ENCODE peak calls at places on chromosome 11, in four cellular contexts. One of them, this sample, is unnamed.

GRCh38 chr11:6365659-6366058 is 24.6 kb upstream of the SMPD1 start:
- DNase-seq in H1: no peak
- DNase-seq in K562: no peak
- DNase-seq in HepG2: peak
- DNase-seq in this sample: no peak

GRCh38 chr11:90757851-90758494 is 535.1 kb upstream of the CHORDC1 start:
- DNase-seq in HepG2: no peak
- DNase-seq in K562: no peak
- DNase-seq in H1: no peak
- DNase-seq in this sample: no peak

GRCh38 chr11:120131941-120132644 is 5.8 kb downstream of the TRIM29 start:
- DNase-seq in H1: no peak
- DNase-seq in HepG2: peak
- DNase-seq in K562: no peak
- DNase-seq in this sample: no peak

GRCh38 chr11:19164230-19164855 is 37.4 kb downstream of the CSRP3 start:
- DNase-seq in HepG2: no peak
- DNase-seq in H1: no peak
- DNase-seq in K562: no peak
- DNase-seq in this sample: no peak

GRCh38 chr11:75524576-75525432 is 937 bp downstream of the GDPD5 start:
- DNase-seq in K562: peak
- DNase-seq in HepG2: no peak
- DNase-seq in H1: no peak
- DNase-seq in this sample: no peak

GRCh38 chr11:57313071-57313787 is 11.5 kb downstream of the TNKS1BP1 start:
- DNase-seq in HepG2: no peak
- DNase-seq in K562: no peak
- DNase-seq in H1: no peak
- DNase-seq in this sample: no peak

GRCh38 chr11:59221438-59221837 is 8.7 kb upstream of the MPEG1 start:
- DNase-seq in HepG2: no peak
- DNase-seq in H1: no peak
- DNase-seq in K562: no peak
- DNase-seq in this sample: no peak

GRCh38 chr11:10809373-10810199 is 860 bp upstream of the EIF4G2 start:
- DNase-seq in K562: peak
- DNase-seq in HepG2: no peak
- DNase-seq in H1: peak
- DNase-seq in this sample: no peak

GRCh38 chr11:58963551-58964075 is 24.3 kb downstream of the GLYATL1 start:
- DNase-seq in H1: peak
- DNase-seq in HepG2: no peak
- DNase-seq in K562: no peak
- DNase-seq in this sample: no peak

GRCh38 chr11:122655527-122656072 is at the start of gene UBASH3B:
- DNase-seq in HepG2: peak
- DNase-seq in K562: peak
- DNase-seq in H1: no peak
- DNase-seq in this sample: no peak

GRCh38 chr11:73931039-73931645 is 19.7 kb upstream of the DNAJB13 start:
- DNase-seq in HepG2: peak
- DNase-seq in H1: peak
- DNase-seq in K562: peak
- DNase-seq in this sample: no peak

GRCh38 chr11:106156290-106156937 is 79.0 kb downstream of the AASDHPPT start:
- DNase-seq in H1: no peak
- DNase-seq in HepG2: peak
- DNase-seq in K562: peak
- DNase-seq in this sample: peak

GRCh38 chr11:132054822-132055221 is 684.4 kb downstream of the NTM start:
- DNase-seq in K562: no peak
- DNase-seq in H1: no peak
- DNase-seq in HepG2: no peak
- DNase-seq in this sample: no peak

GRCh38 chr11:62439785-62440602 is 21.2 kb downstream of the SCGB1A1 start:
- DNase-seq in K562: no peak
- DNase-seq in H1: no peak
- DNase-seq in HepG2: no peak
- DNase-seq in this sample: no peak

GRCh38 chr11:35321111-35321510 is 98.2 kb downstream of the SLC1A2 start:
- DNase-seq in HepG2: no peak
- DNase-seq in K562: no peak
- DNase-seq in H1: no peak
- DNase-seq in this sample: no peak

GRCh38 chr11:60852639-60853468 is 2.9 kb downstream of the PTGDR2 start:
- DNase-seq in H1: no peak
- DNase-seq in HepG2: no peak
- DNase-seq in K562: no peak
- DNase-seq in this sample: no peak

GRCh38 chr11:6418958-6419611 is at the start of gene APBB1:
- DNase-seq in K562: peak
- DNase-seq in HepG2: no peak
- DNase-seq in H1: no peak
- DNase-seq in this sample: no peak

GRCh38 chr11:116738975-116739374 is 33.8 kb downstream of the BUD13 start:
- DNase-seq in H1: no peak
- DNase-seq in K562: no peak
- DNase-seq in HepG2: no peak
- DNase-seq in this sample: no peak

GRCh38 chr11:74370122-74370521 is 28.1 kb downstream of the PGM2L1 start:
- DNase-seq in H1: no peak
- DNase-seq in K562: no peak
- DNase-seq in HepG2: no peak
- DNase-seq in this sample: no peak

GRCh38 chr11:126282742-126283591 is at the start of gene TIRAP:
- DNase-seq in H1: no peak
- DNase-seq in K562: peak
- DNase-seq in HepG2: peak
- DNase-seq in this sample: no peak

GRCh38 chr11:13680501-13681264 is 12.2 kb downstream of the FAR1 start:
- DNase-seq in K562: no peak
- DNase-seq in H1: no peak
- DNase-seq in HepG2: no peak
- DNase-seq in this sample: no peak

GRCh38 chr11:41177791-41178190 is 281.7 kb downstream of the LRRC4C start:
- DNase-seq in HepG2: no peak
- DNase-seq in K562: no peak
- DNase-seq in H1: no peak
- DNase-seq in this sample: no peak
- TF ChIP-seq BRCA1 in HepG2: no peak
- TF ChIP-seq BRCA1 in K562: no peak
- TF ChIP-seq BRCA1 in H1: no peak
- TF ChIP-seq BRCA1 in this sample: no peak

DNA sequence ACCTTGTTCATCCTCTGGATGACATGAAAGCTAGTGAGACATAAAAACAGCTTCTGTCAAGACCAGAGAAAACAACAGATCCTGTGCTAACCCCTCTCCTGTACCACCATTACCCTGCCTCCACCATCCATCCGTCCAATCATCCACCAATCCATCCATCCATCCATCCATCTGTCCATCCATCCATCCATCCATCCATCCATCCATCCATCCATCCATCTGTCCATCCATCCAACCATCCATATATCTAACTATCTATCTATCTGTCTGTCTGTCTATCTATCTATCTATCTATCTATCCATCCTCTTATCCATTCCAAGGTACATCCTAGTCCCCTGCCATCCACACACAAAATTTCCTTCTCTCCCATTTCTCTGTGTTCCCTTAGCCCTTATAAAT is 46.6 kb upstream of the ME3 start:
- DNase-seq in K562: no peak
- DNase-seq in HepG2: no peak
- DNase-seq in H1: no peak
- DNase-seq in this sample: no peak
- TF ChIP-seq JUND in K562: no peak
- TF ChIP-seq JUND in HepG2: no peak
- TF ChIP-seq JUND in H1: no peak
- TF ChIP-seq JUND in this sample: no peak

DNA sequence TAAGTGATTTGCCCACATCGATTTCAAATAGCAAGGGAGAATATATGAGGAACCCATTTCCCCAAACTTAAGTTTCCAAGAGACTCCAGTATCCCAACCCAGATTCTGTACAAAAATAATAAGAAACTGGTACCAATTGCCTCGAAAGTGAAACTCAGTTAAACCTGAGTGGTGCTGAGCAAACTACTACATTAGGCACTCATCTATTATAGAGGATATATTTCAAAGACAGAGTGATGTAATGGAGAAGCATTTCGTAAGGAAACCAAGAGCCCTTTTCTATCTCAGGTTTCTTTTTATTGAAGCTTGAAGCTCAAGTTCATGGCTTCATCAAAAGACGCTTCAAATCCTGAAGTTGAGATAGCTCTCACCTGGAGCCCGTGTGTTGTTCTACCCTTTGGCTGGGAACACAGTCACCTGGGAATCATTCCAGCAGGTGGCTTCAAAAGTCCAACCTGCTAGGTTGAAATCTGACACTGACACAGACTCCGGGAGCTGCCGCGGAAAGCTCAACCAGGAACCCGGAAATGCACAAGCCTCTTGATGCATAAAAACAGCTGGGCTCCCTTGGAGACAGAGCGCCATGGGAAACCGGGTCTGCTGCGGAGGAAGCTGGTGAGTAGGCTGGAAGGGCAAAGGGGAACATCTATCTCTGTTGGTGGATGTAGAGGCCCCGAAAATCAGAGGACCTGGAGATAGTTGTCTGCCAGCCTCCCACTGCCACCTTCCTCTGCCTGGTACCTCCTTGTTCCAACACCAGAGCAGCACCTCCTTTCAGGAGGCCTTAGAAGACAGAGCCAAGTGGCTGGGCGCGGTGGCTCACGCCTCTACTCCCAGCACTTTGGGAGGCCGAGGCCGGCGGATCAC is at the start of gene C11orf52:
- DNase-seq in HepG2: peak
- DNase-seq in H1: peak
- DNase-seq in K562: no peak
- DNase-seq in this sample: no peak
- TF ChIP-seq BRCA1 in HepG2: no peak
- TF ChIP-seq BRCA1 in H1: no peak
- TF ChIP-seq BRCA1 in K562: no peak
- TF ChIP-seq BRCA1 in this sample: no peak

DNA sequence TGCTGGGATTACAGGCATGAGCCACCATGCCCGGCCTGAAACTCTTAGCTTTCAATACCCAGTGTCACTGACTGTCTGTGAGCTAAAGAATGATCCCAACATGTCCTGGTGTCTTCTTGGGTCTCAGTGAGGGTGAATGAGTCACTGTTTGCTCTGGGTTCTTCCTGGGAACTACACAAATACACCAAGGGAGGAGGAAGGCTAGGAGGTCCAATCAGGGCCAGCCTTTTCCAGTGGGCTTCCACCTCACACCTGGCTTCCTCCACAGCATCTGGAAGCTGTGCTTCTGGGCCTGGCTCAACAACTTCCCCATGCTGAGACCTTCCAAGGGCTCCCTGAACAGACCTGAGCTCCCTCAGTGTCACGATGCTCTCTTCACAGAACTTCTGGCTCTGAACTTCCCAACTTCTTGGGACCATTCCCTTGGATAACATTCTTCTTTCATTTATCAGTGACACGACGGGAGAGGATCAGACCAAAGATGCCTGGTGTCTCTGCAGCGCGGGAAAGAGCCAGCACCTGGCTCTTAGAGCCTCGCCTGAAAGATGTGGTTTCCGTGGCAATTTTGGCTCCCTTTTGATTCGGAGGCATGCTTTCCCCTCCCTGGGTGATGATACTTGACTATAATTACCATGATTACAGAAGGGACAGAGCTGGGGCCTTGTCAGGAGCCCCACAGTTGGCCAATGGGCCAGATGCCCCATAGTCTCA is 22.3 kb upstream of the CHRM4 start:
- DNase-seq in H1: no peak
- DNase-seq in K562: no peak
- DNase-seq in HepG2: peak
- DNase-seq in this sample: no peak
- TF ChIP-seq JUND in H1: no peak
- TF ChIP-seq JUND in K562: no peak
- TF ChIP-seq JUND in HepG2: no peak
- TF ChIP-seq JUND in this sample: no peak

GRCh38 chr11:127866109-127866508 is 721.2 kb downstream of the ETS1 start:
- DNase-seq in H1: no peak
- DNase-seq in K562: no peak
- DNase-seq in HepG2: no peak
- DNase-seq in this sample: no peak
- TF ChIP-seq BRCA1 in H1: no peak
- TF ChIP-seq BRCA1 in K562: no peak
- TF ChIP-seq BRCA1 in HepG2: no peak
- TF ChIP-seq BRCA1 in this sample: no peak

DNA sequence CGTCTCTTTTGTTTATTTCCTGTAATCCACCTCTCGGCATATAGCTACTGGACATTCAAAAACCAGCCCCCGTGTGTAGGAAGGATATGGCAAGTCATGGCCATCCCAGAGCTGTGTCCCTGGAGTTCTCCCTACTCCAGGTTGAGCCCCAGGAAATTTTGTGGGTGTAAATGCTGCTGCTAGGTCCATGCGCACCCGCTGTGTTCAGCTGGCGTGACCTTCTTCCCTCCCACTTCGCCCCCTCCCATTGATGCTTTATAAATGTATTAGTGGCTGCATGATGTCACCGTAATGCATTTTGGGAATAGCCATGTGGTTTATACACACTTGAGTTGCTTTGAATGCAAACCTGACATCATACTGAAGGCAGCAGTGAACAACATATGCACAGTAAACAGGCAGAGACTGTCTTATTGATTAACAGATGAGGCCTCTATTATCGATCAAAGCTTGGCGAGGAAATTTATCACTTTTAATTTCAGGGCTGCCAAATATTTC is 113.7 kb upstream of the NNMT start:
- DNase-seq in H1: no peak
- DNase-seq in HepG2: no peak
- DNase-seq in K562: no peak
- DNase-seq in this sample: no peak
- TF ChIP-seq JUND in H1: no peak
- TF ChIP-seq JUND in HepG2: no peak
- TF ChIP-seq JUND in K562: no peak
- TF ChIP-seq JUND in this sample: no peak

GRCh38 chr11:7530013-7530412 is 16.2 kb downstream of the PPFIBP2 start:
- DNase-seq in K562: no peak
- DNase-seq in HepG2: no peak
- DNase-seq in H1: no peak
- DNase-seq in this sample: no peak
- TF ChIP-seq BRCA1 in K562: no peak
- TF ChIP-seq BRCA1 in HepG2: no peak
- TF ChIP-seq BRCA1 in H1: no peak
- TF ChIP-seq BRCA1 in this sample: no peak

GRCh38 chr11:123798079-123798478 is 8.1 kb downstream of the OR6M1 start:
- DNase-seq in K562: no peak
- DNase-seq in H1: no peak
- DNase-seq in HepG2: no peak
- DNase-seq in this sample: no peak

GRCh38 chr11:123800041-123800440 is 6.1 kb downstream of the OR6M1 start:
- DNase-seq in K562: no peak
- DNase-seq in HepG2: no peak
- DNase-seq in H1: no peak
- DNase-seq in this sample: no peak

GRCh38 chr11:123798513-123799252 is 7.5 kb downstream of the OR6M1 start:
- DNase-seq in HepG2: no peak
- DNase-seq in H1: no peak
- DNase-seq in K562: no peak
- DNase-seq in this sample: no peak

GRCh38 chr11:123799438-123799837 is 6.7 kb downstream of the OR6M1 start:
- DNase-seq in HepG2: no peak
- DNase-seq in K562: no peak
- DNase-seq in H1: no peak
- DNase-seq in this sample: no peak

GRCh38 chr11:123797065-123797940 is 8.8 kb downstream of the OR6M1 start:
- DNase-seq in H1: no peak
- DNase-seq in HepG2: no peak
- DNase-seq in K562: no peak
- DNase-seq in this sample: no peak
- TF ChIP-seq JUND in H1: no peak
- TF ChIP-seq JUND in HepG2: no peak
- TF ChIP-seq JUND in K562: no peak
- TF ChIP-seq JUND in this sample: no peak